ENCODE peak calls at places on chromosomes 2 and 18, in ten cellular contexts. Q, T, G, O, Z, U, K, B, H and C are unnamed samples.
A peak's percentile ranks its signal among the peaks of the same experiment; 100 is the strongest.

GRCh38 chr2:228545041-228545440 is 363.6 kb upstream of the SPHKAP start:
- DNase-seq in Q (no peak), T (no peak), G (no peak), O (no peak), Z (no peak), U (peak; percentile 77), K (no peak), B (no peak), H (no peak), C (no peak)

GRCh38 chr18:44761812-44762211 is 81.1 kb downstream of the SETBP1 start:
- DNase-seq in Q (no peak), T (no peak), G (peak; percentile 33), O (no peak), Z (no peak), U (no peak), K (no peak), B (no peak), H (no peak), C (no peak)

GRCh38 chr18:79245517-79246001 is 150.2 kb upstream of the NFATC1 start:
- DNase-seq in Q (no peak), T (no peak), G (no peak), O (no peak), Z (no peak), U (peak; percentile 1), K (no peak), B (peak; percentile 17), H (no peak), C (no peak)

GRCh38 chr2:105409717-105410116 is 10.9 kb upstream of the FHL2 start:
- DNase-seq in Q (peak; percentile 29), T (no peak), G (peak; percentile 79), O (no peak), Z (no peak), U (peak; percentile 96), K (peak; percentile 61), B (no peak), H (no peak), C (no peak)

GRCh38 chr2:98778741-98779483 is 48.0 kb upstream of the MGAT4A start:
- DNase-seq in Q (no peak), T (no peak), G (no peak), O (no peak), Z (no peak), U (no peak), K (no peak), B (no peak), H (no peak), C (no peak)

GRCh38 chr18:36020174-36020711 is 47.1 kb downstream of the RPRD1A start:
- DNase-seq in Q (no peak), T (no peak), G (no peak), O (no peak), Z (no peak), U (no peak), K (no peak), B (no peak), H (no peak), C (no peak)

GRCh38 chr2:222318712-222319575 is 20.1 kb upstream of the PAX3 start:
- DNase-seq in Q (no peak), T (peak; percentile 74), G (no peak), O (peak; percentile 54), Z (no peak), U (peak; percentile 41), K (no peak), B (no peak), H (no peak), C (peak; percentile 85)

GRCh38 chr2:172050506-172051125 is 34.7 kb upstream of the DLX1 start:
- DNase-seq in Q (no peak), T (no peak), G (no peak), O (no peak), Z (no peak), U (no peak), K (no peak), B (no peak), H (no peak), C (no peak)

GRCh38 chr2:241508240-241508509 is 209 bp downstream of the STK25 start:
- DNase-seq in Q (no peak), T (no peak), G (peak; percentile 34), O (no peak), Z (no peak), U (no peak), K (peak; percentile 75), B (no peak), H (peak; percentile 55), C (no peak)

GRCh38 chr2:105804266-105804665 is 59.6 kb downstream of the NCK2 start:
- DNase-seq in Q (no peak), T (no peak), G (no peak), O (peak; percentile 20), Z (no peak), U (no peak), K (no peak), B (no peak), H (no peak), C (no peak)

GRCh38 chr2:202140522-202141292 is 67.7 kb downstream of the KIAA2012 start:
- DNase-seq in Q (no peak), T (peak; percentile 52), G (no peak), O (no peak), Z (no peak), U (peak; percentile 80), K (no peak), B (no peak), H (no peak), C (no peak)

GRCh38 chr2:231715988-231716616 is 7.8 kb downstream of the PTMA start:
- DNase-seq in Q (no peak), T (peak; percentile 64), G (no peak), O (no peak), Z (no peak), U (peak; percentile 58), K (no peak), B (no peak), H (no peak), C (peak; percentile 77)

GRCh38 chr18:74645717-74646116 is 48.0 kb downstream of the ZNF407 start:
- DNase-seq in Q (no peak), T (no peak), G (no peak), O (no peak), Z (no peak), U (peak; percentile 28), K (no peak), B (no peak), H (no peak), C (no peak)

GRCh38 chr2:170815746-170816498 is 765 bp upstream of the GAD1 start:
- DNase-seq in Q (no peak), T (peak; percentile 88), G (no peak), O (peak; percentile 83), Z (peak; percentile 89), U (peak; percentile 67), K (peak; percentile 31), B (peak; percentile 58), H (peak; percentile 45), C (peak; percentile 81)

GRCh38 chr18:80245781-80246655 is 1.3 kb downstream of the PARD6G start:
- DNase-seq in Q (no peak), T (no peak), G (no peak), O (peak; percentile 17), Z (peak; percentile 49), U (no peak), K (no peak), B (no peak), H (no peak), C (no peak)

GRCh38 chr2:237092506-237092905 is 6.8 kb downstream of the COPS8 start:
- DNase-seq in Q (no peak), T (no peak), G (no peak), O (no peak), Z (no peak), U (no peak), K (no peak), B (no peak), H (no peak), C (no peak)

GRCh38 chr2:178980815-178981214 is 69.1 kb downstream of the CCDC141 start:
- DNase-seq in Q (no peak), T (no peak), G (no peak), O (no peak), Z (no peak), U (no peak), K (no peak), B (no peak), H (no peak), C (no peak)

GRCh38 chr18:31321719-31322118 is 3.8 kb downstream of the DSG1 start:
- DNase-seq in Q (no peak), T (no peak), G (no peak), O (no peak), Z (no peak), U (no peak), K (no peak), B (no peak), H (no peak), C (no peak)

GRCh38 chr2:198287706-198288105 is 483.3 kb downstream of the PLCL1 start:
- DNase-seq in Q (no peak), T (no peak), G (no peak), O (no peak), Z (no peak), U (peak; percentile 14), K (no peak), B (no peak), H (no peak), C (no peak)

GRCh38 chr2:60478660-60479059 is 74.8 kb downstream of the BCL11A start:
- DNase-seq in Q (no peak), T (no peak), G (no peak), O (no peak), Z (no peak), U (no peak), K (no peak), B (no peak), H (no peak), C (no peak)

GRCh38 chr18:75341267-75341666 is 86.2 kb downstream of the SMIM21 start:
- DNase-seq in Q (peak; percentile 17), T (no peak), G (no peak), O (no peak), Z (no peak), U (no peak), K (no peak), B (no peak), H (no peak), C (peak; percentile 60)

GRCh38 chr2:33788044-33788443 is 188.9 kb upstream of the FAM98A start:
- DNase-seq in Q (peak; percentile 23), T (no peak), G (no peak), O (no peak), Z (no peak), U (peak; percentile 74), K (no peak), B (no peak), H (no peak), C (no peak)

GRCh38 chr2:22901471-22901870 is 483.5 kb upstream of the KLHL29 start:
- DNase-seq in Q (no peak), T (no peak), G (no peak), O (no peak), Z (no peak), U (no peak), K (no peak), B (no peak), H (no peak), C (no peak)

GRCh38 chr18:60740313-60740712 is 367.7 kb upstream of the MC4R start:
- DNase-seq in Q (no peak), T (no peak), G (no peak), O (no peak), Z (no peak), U (no peak), K (no peak), B (no peak), H (no peak), C (no peak)